ENCODE peak calls at places on chromosomes 12 and 14, in four cellular contexts. A, X, U and B are unnamed samples.

GRCh38 chr14:37253905-37254304 is 56.2 kb downstream of the MIPOL1 start:
- DNase-seq in A (no peak), X (no peak), U (no peak), B (no peak)

GRCh38 chr14:90922141-90922540 is 105.9 kb upstream of the TTC7B start:
- DNase-seq in A (no peak), X (no peak), U (no peak), B (no peak)

GRCh38 chr12:15629108-15629507 is 160.1 kb downstream of the EPS8 start:
- DNase-seq in A (peak; percentile 99), X (no peak), U (peak; percentile 46), B (no peak)

GRCh38 chr12:53224268-53224896 is 7.6 kb downstream of the RARG start:
- DNase-seq in A (peak; percentile 40), X (peak; percentile 49), U (no peak), B (no peak)

GRCh38 chr14:35403085-35403396 is 1.5 kb downstream of the NFKBIA start:
- DNase-seq in A (no peak), X (no peak), U (no peak), B (no peak)

GRCh38 chr12:57454213-57454565 is 918 bp upstream of the INHBE start:
- DNase-seq in A (no peak), X (no peak), U (no peak), B (no peak)

GRCh38 chr12:1474059-1474537 is 120.3 kb downstream of the FBXL14 start:
- DNase-seq in A (peak; percentile 20), X (no peak), U (no peak), B (no peak)

GRCh38 chr14:56491299-56492285 is 88.0 kb upstream of the TMEM260 start:
- DNase-seq in A (peak; percentile 49), X (peak; percentile 12), U (peak; percentile 11), B (peak; percentile 83)

GRCh38 chr12:118534003-118534402 is 157.6 kb downstream of the SUDS3 start:
- DNase-seq in A (no peak), X (no peak), U (no peak), B (no peak)

GRCh38 chr14:55136241-55136640 is 7.2 kb downstream of the LGALS3 start:
- DNase-seq in A (no peak), X (no peak), U (no peak), B (no peak)

GRCh38 chr12:123998344-123998941 is 25.4 kb downstream of the ZNF664 start:
- DNase-seq in A (no peak), X (peak; percentile 75), U (no peak), B (no peak)

GRCh38 chr12:50620050-50620974 is 115.5 kb downstream of the DIP2B start:
- DNase-seq in A (no peak), X (no peak), U (no peak), B (peak; percentile 29)

GRCh38 chr14:98926802-98927201 is 345.2 kb downstream of the BCL11B start:
- DNase-seq in A (no peak), X (no peak), U (no peak), B (no peak)

GRCh38 chr12:94941440-94941862 is 62.0 kb downstream of the NDUFA12 start:
- DNase-seq in A (no peak), X (no peak), U (no peak), B (no peak)

GRCh38 chr12:19105468-19105867 is 24.1 kb upstream of the PLEKHA5 start:
- DNase-seq in A (no peak), X (no peak), U (no peak), B (no peak)

GRCh38 chr12:46131729-46132128 is 137.1 kb downstream of the SLC38A1 start:
- DNase-seq in A (no peak), X (no peak), U (no peak), B (no peak)

GRCh38 chr14:35883677-35884293 is 57.6 kb downstream of the BRMS1L start:
- DNase-seq in A (peak; percentile 50), X (peak; percentile 6), U (no peak), B (no peak)

GRCh38 chr12:34600592-34601462 is 578.5 kb downstream of the ALG10 start:
- DNase-seq in A (no peak), X (no peak), U (no peak), B (no peak)

GRCh38 chr12:34597548-34598351 is 575.5 kb downstream of the ALG10 start:
- DNase-seq in A (no peak), X (no peak), U (no peak), B (no peak)

GRCh38 chr12:34599530-34600513 is 577.5 kb downstream of the ALG10 start:
- DNase-seq in A (no peak), X (no peak), U (no peak), B (no peak)

GRCh38 chr12:34598352-34598827 is 576.1 kb downstream of the ALG10 start:
- DNase-seq in A (no peak), X (no peak), U (no peak), B (no peak)

DNA sequence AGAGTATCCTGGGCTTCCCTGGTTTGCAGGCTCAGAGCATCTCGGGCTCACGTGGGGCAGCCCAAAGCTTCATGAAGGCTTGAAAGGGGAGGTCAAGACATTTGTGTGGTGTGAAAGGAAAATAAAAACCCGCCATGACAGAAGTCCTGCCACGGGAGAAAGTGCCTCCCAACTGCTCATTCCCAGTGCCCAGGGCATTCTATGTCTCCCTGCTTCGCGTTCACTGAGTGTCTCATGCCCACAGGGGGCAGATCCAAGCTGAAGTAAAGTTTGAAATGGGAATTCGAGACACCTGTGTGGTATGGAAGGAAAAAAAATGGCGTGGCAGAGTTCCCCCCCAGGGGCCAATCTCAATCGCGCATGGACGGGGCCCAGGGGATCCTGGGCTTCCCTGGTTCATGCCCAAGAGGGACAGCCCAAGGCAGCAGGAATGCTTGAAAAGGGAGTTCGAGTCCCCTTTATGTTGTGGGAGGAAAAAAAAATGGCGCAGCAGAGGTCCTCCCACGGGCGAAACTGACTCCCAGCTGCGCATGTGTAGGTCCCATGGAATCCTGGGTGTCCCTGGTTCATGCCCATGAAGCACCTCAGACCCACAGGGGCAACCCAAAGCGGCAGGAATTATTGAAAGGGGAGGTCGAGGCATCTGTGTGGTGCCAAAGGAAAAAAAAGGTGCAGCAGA is 576.7 kb downstream of the ALG10 start:
- DNase-seq in A (no peak), X (no peak), U (no peak), B (no peak)
- H3K9me3 ChIP-seq in A (peaks cover 100% of the 10 kb centered on the region), X (no peaks in the 10 kb centered on the region), U (no peaks in the 10 kb centered on the region), B (peaks cover 97% of the 10 kb centered on the region)

GRCh38 chr12:86712425-86712843 is 456.2 kb upstream of the MGAT4C start:
- DNase-seq in A (peak; percentile 41), X (no peak), U (no peak), B (no peak)
- TF ChIP-seq EP300 in A (no peak), X (no peak), U (no peak), B (no peak)

DNA sequence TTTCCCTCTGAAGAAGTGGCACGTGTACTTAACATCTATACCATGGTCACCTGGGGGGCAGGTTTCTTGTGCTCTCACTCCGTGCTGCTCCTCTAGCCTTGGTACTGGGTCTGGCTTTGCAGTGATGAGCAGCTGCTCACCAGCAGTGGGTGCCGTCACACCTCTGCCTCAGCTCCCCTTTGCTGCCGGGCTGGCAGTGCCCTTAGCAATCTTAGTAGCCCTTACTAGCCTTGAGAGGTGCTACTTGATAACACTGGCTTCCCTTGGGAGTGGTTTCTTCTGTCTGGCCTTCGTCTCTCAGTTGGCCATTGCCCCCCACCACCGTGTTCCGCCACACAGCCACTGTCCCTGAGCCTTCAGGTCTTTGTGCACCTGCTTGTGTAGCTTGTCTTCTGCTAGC is 22.6 kb downstream of the KLC1 start:
- DNase-seq in A (no peak), X (no peak), U (no peak), B (no peak)
- TF ChIP-seq HDAC6 in A (no peak), X (no peak), U (no peak), B (no peak)

DNA sequence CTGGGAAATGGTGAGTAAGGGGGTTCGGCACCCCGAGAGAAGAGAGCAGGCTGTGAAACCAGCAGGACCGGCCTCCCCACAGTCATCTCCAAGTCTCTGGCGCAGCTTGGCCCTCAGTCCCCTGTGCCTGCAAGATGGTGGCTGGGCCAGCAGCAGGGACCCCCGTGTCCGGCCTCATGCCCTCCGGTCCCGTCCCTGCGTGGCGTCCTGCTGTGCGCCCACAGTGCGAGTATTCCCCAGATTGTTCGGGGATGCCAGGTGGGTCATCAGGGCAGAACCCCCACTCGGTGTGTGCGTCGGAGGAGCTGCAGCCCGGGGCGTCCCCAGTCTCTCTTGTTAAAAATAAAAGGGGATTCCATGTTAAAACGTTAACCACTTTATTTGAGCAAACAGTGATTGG is 216.9 kb upstream of the ALG10B start:
- DNase-seq in A (no peak), X (no peak), U (no peak), B (no peak)
- H3K9me3 ChIP-seq in A (no peaks in the 10 kb centered on the region), X (no peaks in the 10 kb centered on the region), U (no peaks in the 10 kb centered on the region), B (peaks cover 26% of the 10 kb centered on the region)

DNA sequence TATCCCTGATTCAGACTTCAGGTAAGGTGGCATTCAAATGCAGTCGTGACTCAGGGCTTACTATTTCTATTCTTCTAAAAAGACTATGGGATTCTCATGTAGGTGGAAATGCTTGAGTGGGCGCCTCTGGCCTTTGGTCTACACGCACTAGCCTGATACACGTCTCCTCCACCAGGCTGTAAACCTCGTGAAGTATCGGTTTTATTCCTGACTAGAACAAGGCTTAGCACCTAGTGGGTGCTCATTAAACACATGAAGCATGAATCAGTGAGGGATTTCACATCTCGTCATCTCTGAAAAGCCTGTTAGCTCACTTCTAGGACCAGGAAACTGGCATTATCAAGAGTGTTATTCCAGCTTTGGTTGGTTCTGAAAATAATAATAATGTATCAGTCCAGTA is 17.7 kb upstream of the HNF1A start:
- DNase-seq in A (no peak), X (no peak), U (no peak), B (no peak)
- TF ChIP-seq EP300 in A (no peak), X (no peak), U (no peak), B (no peak)

DNA sequence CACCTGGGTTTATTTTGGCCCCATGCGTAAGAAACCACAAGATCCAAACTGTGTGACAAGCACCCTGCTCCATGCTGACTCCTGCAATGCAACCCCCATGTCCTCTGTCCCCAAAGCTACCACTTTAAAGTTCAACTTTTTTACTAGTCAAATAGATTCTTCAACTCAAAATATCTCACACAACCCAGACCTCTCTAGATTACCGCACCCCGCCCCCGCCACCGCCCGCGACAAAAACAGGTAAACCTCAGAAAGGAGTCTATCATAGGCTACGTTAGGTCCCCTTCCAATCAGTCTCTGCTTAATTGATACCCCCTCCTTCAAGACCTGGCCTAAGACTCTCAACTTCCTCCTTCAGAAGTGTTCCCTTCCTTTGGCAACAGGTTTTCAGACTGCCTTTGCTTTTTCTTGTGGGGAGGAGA is 2.2 kb downstream of the ZFP36L1 start:
- DNase-seq in A (no peak), X (no peak), U (no peak), B (no peak)
- TF ChIP-seq HDAC6 in A (no peak), X (no peak), U (no peak), B (no peak)

GRCh38 chr14:94077111-94077821 is 3.7 kb downstream of the DDX24 start:
- DNase-seq in A (no peak), X (peak; percentile 7), U (no peak), B (no peak)
- H3K9me3 ChIP-seq in A (peaks cover 16% of the 10 kb centered on the region), X (no peaks in the 10 kb centered on the region), U (peaks cover 25% of the 10 kb centered on the region), B (no peaks in the 10 kb centered on the region)

DNA sequence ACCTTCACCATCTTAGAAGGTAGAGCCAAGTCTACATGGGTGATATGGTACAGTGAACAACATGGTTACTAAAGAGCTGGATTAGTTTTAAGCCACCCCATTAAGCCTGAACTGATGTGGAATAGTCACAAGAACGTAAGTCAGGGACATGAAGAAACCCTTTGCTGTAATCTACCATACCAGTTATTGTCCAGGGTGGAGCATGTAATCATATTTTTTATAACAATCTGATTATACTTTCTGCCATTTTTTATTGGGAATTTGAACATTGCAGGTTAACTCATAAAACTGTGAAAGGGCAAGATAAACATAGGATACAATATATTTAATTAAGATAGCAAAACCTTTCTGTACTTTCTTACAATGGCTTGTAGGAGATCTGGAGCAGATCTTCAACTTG is 103.6 kb downstream of the FIGNL2 start:
- DNase-seq in A (no peak), X (no peak), U (no peak), B (no peak)
- TF ChIP-seq EP300 in A (no peak), X (no peak), U (no peak), B (no peak)

GRCh38 chr12:91877461-91878230 is 268.0 kb downstream of the BTG1 start:
- DNase-seq in A (no peak), X (no peak), U (no peak), B (no peak)
- TF ChIP-seq HDAC6 in A (no peak), X (no peak), U (no peak), B (no peak)

GRCh38 chr12:69189378-69189978 is 49.9 kb upstream of the CPSF6 start:
- DNase-seq in A (no peak), X (no peak), U (no peak), B (no peak)
- H3K9me3 ChIP-seq in A (peaks cover 31% of the 10 kb centered on the region), X (no peaks in the 10 kb centered on the region), U (no peaks in the 10 kb centered on the region), B (peaks cover 41% of the 10 kb centered on the region)